ENCODE peak calls at places on chromosome 17, in eight cellular contexts. O, J, X, G, W, M, V and T are unnamed samples.

GRCh38 chr17:14464741-14465140 is 163.9 kb downstream of the HS3ST3B1 start:
- DNase-seq in G (no peak), O (no peak), V (peak; percentile 46), M (peak; percentile 72), W (no peak), J (no peak), X (no peak), T (no peak)

GRCh38 chr17:43028221-43028861 is 3.3 kb downstream of the RND2 start:
- DNase-seq in V (no peak), G (no peak), J (no peak), M (no peak), X (no peak), W (no peak), O (no peak), T (no peak)

GRCh38 chr17:6996256-6997111 is 635 bp downstream of the ALOX12 start:
- DNase-seq in V (no peak), W (peak; percentile 67), G (no peak), O (no peak), J (no peak), X (no peak), M (no peak), T (no peak)

GRCh38 chr17:17107281-17107680 is 65.0 kb downstream of the MPRIP start:
- DNase-seq in W (no peak), V (no peak), X (no peak), O (no peak), G (no peak), J (no peak), M (no peak), T (no peak)

GRCh38 chr17:6046431-6046830 is 23.7 kb upstream of the WSCD1 start:
- DNase-seq in J (no peak), O (no peak), M (no peak), V (no peak), X (no peak), W (no peak), G (no peak), T (no peak)

GRCh38 chr17:6831662-6832263 is at the start of gene TEKT1:
- DNase-seq in M (peak; percentile 74), V (no peak), O (peak; percentile 88), J (peak; percentile 55), X (peak; percentile 49), W (peak; percentile 97), G (peak; percentile 70), T (peak; percentile 90)

GRCh38 chr17:30550512-30551273 is 73.5 kb downstream of the GOSR1 start:
- DNase-seq in J (no peak), V (no peak), G (peak; percentile 19), W (no peak), X (no peak), O (no peak), M (peak; percentile 35), T (no peak)

GRCh38 chr17:35084987-35085386 is 21.5 kb upstream of the RFFL start:
- DNase-seq in G (no peak), M (peak; percentile 73), V (no peak), J (no peak), W (no peak), X (no peak), O (peak; percentile 47), T (no peak)

GRCh38 chr17:60989846-60990245 is 312.2 kb downstream of the BCAS3 start:
- DNase-seq in X (no peak), O (no peak), J (no peak), M (no peak), V (no peak), W (no peak), G (no peak), T (no peak)

GRCh38 chr17:57245786-57246185 is 10.5 kb upstream of the MSI2 start:
- DNase-seq in W (no peak), G (no peak), J (no peak), M (no peak), X (no peak), V (no peak), O (no peak), T (no peak)

DNA sequence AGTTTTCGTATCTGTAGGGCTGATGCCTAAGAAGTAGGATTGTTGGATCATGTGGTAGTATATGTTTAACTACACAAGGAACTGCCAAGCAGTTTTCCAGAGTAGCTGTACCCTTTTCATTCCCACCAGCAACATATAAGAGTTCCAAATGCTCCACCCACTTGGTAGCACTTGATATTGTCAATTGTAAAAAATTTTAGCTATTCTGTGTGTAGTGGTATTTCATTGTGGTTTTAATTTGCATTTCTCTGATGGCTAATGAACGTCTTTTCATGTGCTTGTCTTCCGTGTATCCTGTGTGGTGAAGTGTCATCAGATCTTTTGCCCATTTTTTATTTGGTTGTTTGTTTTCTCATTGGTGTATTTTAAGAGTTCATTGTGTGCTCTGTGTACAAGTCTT is 69.7 kb downstream of the TANC2 start:
- DNase-seq in J (no peak), V (no peak), X (no peak), M (peak; percentile 24), W (no peak), G (no peak), O (no peak), T (no peak)
- H3K4me3 ChIP-seq in J (no peak overlapping the region), V (no peak overlapping the region), X (no peak overlapping the region), M (no peak overlapping the region), W (no peak overlapping the region), G (no peak overlapping the region), O (no peak overlapping the region), T (no peak overlapping the region)

GRCh38 chr17:78237403-78238012 is 6.1 kb downstream of the TMEM235 start:
- DNase-seq in V (no peak), X (no peak), O (peak; percentile 10), W (no peak), J (no peak), G (peak; percentile 59), M (no peak), T (no peak)
- H3K4me3 ChIP-seq in V (no peak overlapping the region), X (no peak overlapping the region), O (no peak overlapping the region), W (no peak overlapping the region), J (no peak overlapping the region), G (no peak overlapping the region), M (no peak overlapping the region), T (no peak overlapping the region)

GRCh38 chr17:44111777-44112176 is 11.7 kb downstream of the HDAC5 start:
- DNase-seq in J (no peak), X (no peak), W (no peak), O (no peak), G (no peak), M (no peak), V (no peak), T (no peak)
- H3K4me3 ChIP-seq in J (no peak overlapping the region), X (no peak overlapping the region), W (peak overlapping the region; percentile 54), O (no peak overlapping the region), G (peak overlapping the region; percentile 39), M (no peak overlapping the region), V (no peak overlapping the region), T (no peak overlapping the region)

GRCh38 chr17:50950002-50950877 is 84.1 kb upstream of the TOB1 start:
- DNase-seq in W (peak; percentile 80), G (peak; percentile 81), J (peak; percentile 86), V (peak; percentile 63), O (peak; percentile 82), X (peak; percentile 40), M (peak; percentile 98), T (peak; percentile 81)
- H3K4me3 ChIP-seq in W (peak overlapping the region; percentile 23), G (peak overlapping the region; percentile 15), J (no peak overlapping the region), V (peak overlapping the region; percentile 23), O (no peak overlapping the region), X (no peak overlapping the region), M (peak overlapping the region; percentile 29), T (no peak overlapping the region)

GRCh38 chr17:68195667-68196393 is 52.0 kb upstream of the AMZ2 start:
- DNase-seq in X (no peak), V (no peak), G (no peak), W (peak; percentile 78), M (no peak), O (peak; percentile 44), J (no peak), T (peak; percentile 28)

GRCh38 chr17:68197997-68198930 is 49.6 kb upstream of the AMZ2 start:
- DNase-seq in G (peak; percentile 45), V (no peak), O (peak; percentile 39), X (no peak), M (no peak), W (peak; percentile 77), J (no peak), T (no peak)

GRCh38 chr17:68198931-68199836 is 48.7 kb upstream of the AMZ2 start:
- DNase-seq in V (no peak), W (peak; percentile 58), O (peak; percentile 29), M (peak; percentile 26), X (no peak), G (no peak), J (no peak), T (no peak)

GRCh38 chr17:68196394-68197090 is 51.3 kb upstream of the AMZ2 start:
- DNase-seq in W (no peak), V (no peak), O (peak; percentile 15), M (peak; percentile 28), G (no peak), X (no peak), J (no peak), T (no peak)

GRCh38 chr17:68197091-68197996 is 50.5 kb upstream of the AMZ2 start:
- DNase-seq in G (no peak), W (peak; percentile 51), J (no peak), M (no peak), X (no peak), O (peak; percentile 25), V (no peak), T (no peak)
- H3K4me3 ChIP-seq in G (peak overlapping the region; percentile 38), W (peak overlapping the region; percentile 72), J (peak overlapping the region; percentile 25), M (no peak overlapping the region), X (peak overlapping the region; percentile 56), O (no peak overlapping the region), V (no peak overlapping the region), T (peak overlapping the region; percentile 16)

GRCh38 chr17:45130640-45131293 is 1.5 kb downstream of the PLCD3 start:
- DNase-seq in M (no peak), V (no peak), X (no peak), W (no peak), J (peak; percentile 45), O (no peak), G (no peak), T (no peak)
- H3K4me3 ChIP-seq in M (peak overlapping the region; percentile 77), V (peak overlapping the region; percentile 86), X (no peak overlapping the region), W (no peak overlapping the region), J (peak overlapping the region; percentile 97), O (no peak overlapping the region), G (peak overlapping the region; percentile 91), T (no peak overlapping the region)

GRCh38 chr17:11334493-11334892 is 93.5 kb downstream of the SHISA6 start:
- DNase-seq in V (no peak), J (no peak), W (no peak), O (no peak), X (no peak), G (no peak), M (no peak), T (no peak)
- H3K4me3 ChIP-seq in V (no peak overlapping the region), J (no peak overlapping the region), W (no peak overlapping the region), O (no peak overlapping the region), X (no peak overlapping the region), G (no peak overlapping the region), M (no peak overlapping the region), T (no peak overlapping the region)

GRCh38 chr17:1420981-1421380 is 21.0 kb upstream of the YWHAE start:
- DNase-seq in G (no peak), V (no peak), M (no peak), X (no peak), J (no peak), W (no peak), O (no peak), T (no peak)
- H3K4me3 ChIP-seq in G (no peak overlapping the region), V (no peak overlapping the region), M (no peak overlapping the region), X (no peak overlapping the region), J (no peak overlapping the region), W (no peak overlapping the region), O (no peak overlapping the region), T (no peak overlapping the region)